ENCODE peak calls at places on chromosomes 6 and 20, in five cellular contexts. M is nephron progenitor cell, C is fibroblast of mammary gland, U is HEK293T, V is NCI-H774. T is an unnamed sample.

GRCh38 chr6:26575494-26575939 is 21.2 kb upstream of the ABT1 start:
- DNase-seq in M (no peak), U (no peak), V (no peak), C (peak), T (no peak)

GRCh38 chr20:56788041-56788670 is 159.1 kb downstream of the TFAP2C start:
- DNase-seq in C (peak), U (no peak), V (no peak), M (no peak), T (no peak)

GRCh38 chr6:22367331-22367730 is 70.5 kb upstream of the PRL start:
- DNase-seq in U (no peak), C (no peak), V (no peak), M (no peak), T (no peak)

GRCh38 chr6:111552999-111553398 is 52.7 kb downstream of the TRAF3IP2 start:
- DNase-seq in M (no peak), U (no peak), V (peak), C (no peak), T (peak)

GRCh38 chr6:5302220-5302946 is 41.1 kb downstream of the FARS2 start:
- DNase-seq in V (no peak), U (no peak), C (no peak), M (no peak), T (no peak)

GRCh38 chr20:32333988-32334885 is 23.9 kb upstream of the ASXL1 start:
- DNase-seq in V (no peak), C (peak), U (no peak), M (no peak), T (no peak)

GRCh38 chr6:111874030-111874425 is 776 bp upstream of the FYN start:
- DNase-seq in V (peak), M (peak), U (no peak), C (no peak), T (no peak)

GRCh38 chr6:123456836-123457235 is 179.9 kb downstream of the TRDN start:
- DNase-seq in M (no peak), V (no peak), U (no peak), C (no peak), T (no peak)

GRCh38 chr6:34284563-34285545 is 36.0 kb upstream of the SMIM29 start:
- DNase-seq in C (peak), U (no peak), M (no peak), V (no peak), T (no peak)

GRCh38 chr6:138529510-138529909 is 30.2 kb upstream of the NHSL1 start:
- DNase-seq in U (no peak), V (no peak), C (no peak), M (no peak), T (no peak)

GRCh38 chr6:38493929-38494547 is 145.7 kb downstream of the BTBD9 start:
- DNase-seq in M (peak), U (peak), V (peak), C (peak), T (peak)

GRCh38 chr6:8000080-8001035 is 63.8 kb downstream of the BLOC1S5 start:
- DNase-seq in V (no peak), U (no peak), M (no peak), C (no peak), T (no peak)

GRCh38 chr20:33051333-33051732 is 2.4 kb upstream of the BPIFB3 start:
- DNase-seq in M (no peak), U (no peak), C (no peak), V (no peak), T (no peak)

GRCh38 chr6:71482742-71483141 is 194.1 kb downstream of the OGFRL1 start:
- DNase-seq in C (peak), V (no peak), M (no peak), U (no peak), T (no peak)

GRCh38 chr20:62977613-62978558 is 25.4 kb downstream of the SLC17A9 start:
- DNase-seq in C (no peak), U (no peak), V (peak), M (no peak), T (peak)

GRCh38 chr6:113994934-113995342 is 24.0 kb upstream of the HDAC2 start:
- DNase-seq in M (peak), V (peak), C (peak), U (peak), T (peak)

GRCh38 chr6:136962661-136963060 is 40.6 kb downstream of the SLC35D3 start:
- DNase-seq in C (no peak), M (no peak), V (peak), U (no peak), T (peak)

GRCh38 chr6:148758492-148758891 is 11.7 kb downstream of the UST start:
- DNase-seq in M (no peak), U (no peak), C (peak), V (no peak), T (no peak)

GRCh38 chr6:164097557-164098398 is 683.3 kb downstream of the QKI start:
- DNase-seq in V (no peak), U (no peak), C (peak), M (no peak), T (no peak)

T was measured in COR-L47.